ENCODE peak calls at places on chromosomes 12 and 14, in ten cellular contexts. One of them, this sample, is unnamed.

GRCh38 chr12:110314308-110314707 is 33.3 kb downstream of the ATP2A2 start:
- DNase-seq in iris pigment epithelial cell: peak
- DNase-seq in lower leg skin: no peak
- DNase-seq in CD4-positive, alpha-beta T cell: no peak
- DNase-seq in lower lobe of right lung: no peak
- DNase-seq in activated T-helper 1 cell treated with Interleukin-2 at 50 U/mL for 16 hours: no peak
- DNase-seq in ascending aorta: no peak
- DNase-seq in fibroblast of lung: peak
- DNase-seq in stimulated activated CD8-positive, alpha-beta memory T cell treated with anti-CD3 and anti-CD28 coated beads, Interleukin-2, amount 100 ng/mL, for 1 hour: no peak
- DNase-seq in NCI-H510A: no peak
- DNase-seq in this sample: no peak

GRCh38 chr14:24612186-24612585 is 2.7 kb upstream of the GZMH start:
- DNase-seq in iris pigment epithelial cell: no peak
- DNase-seq in lower leg skin: no peak
- DNase-seq in CD4-positive, alpha-beta T cell: no peak
- DNase-seq in lower lobe of right lung: no peak
- DNase-seq in activated T-helper 1 cell treated with Interleukin-2 at 50 U/mL for 16 hours: no peak
- DNase-seq in ascending aorta: no peak
- DNase-seq in fibroblast of lung: no peak
- DNase-seq in stimulated activated CD8-positive, alpha-beta memory T cell treated with anti-CD3 and anti-CD28 coated beads, Interleukin-2, amount 100 ng/mL, for 1 hour: no peak
- DNase-seq in NCI-H510A: peak
- DNase-seq in this sample: no peak

GRCh38 chr14:104357689-104358527 is 219.5 kb downstream of the KIF26A start:
- DNase-seq in iris pigment epithelial cell: no peak
- DNase-seq in lower leg skin: peak
- DNase-seq in CD4-positive, alpha-beta T cell: no peak
- DNase-seq in lower lobe of right lung: peak
- DNase-seq in activated T-helper 1 cell treated with Interleukin-2 at 50 U/mL for 16 hours: no peak
- DNase-seq in ascending aorta: peak
- DNase-seq in fibroblast of lung: no peak
- DNase-seq in stimulated activated CD8-positive, alpha-beta memory T cell treated with anti-CD3 and anti-CD28 coated beads, Interleukin-2, amount 100 ng/mL, for 1 hour: no peak
- DNase-seq in NCI-H510A: no peak
- DNase-seq in this sample: no peak

GRCh38 chr14:102911991-102912761 is 10.3 kb upstream of the AMN start:
- DNase-seq in iris pigment epithelial cell: no peak
- DNase-seq in lower leg skin: no peak
- DNase-seq in CD4-positive, alpha-beta T cell: no peak
- DNase-seq in lower lobe of right lung: no peak
- DNase-seq in activated T-helper 1 cell treated with Interleukin-2 at 50 U/mL for 16 hours: no peak
- DNase-seq in ascending aorta: no peak
- DNase-seq in fibroblast of lung: no peak
- DNase-seq in stimulated activated CD8-positive, alpha-beta memory T cell treated with anti-CD3 and anti-CD28 coated beads, Interleukin-2, amount 100 ng/mL, for 1 hour: no peak
- DNase-seq in NCI-H510A: no peak
- DNase-seq in this sample: no peak

GRCh38 chr12:54404061-54405004 is 14.7 kb downstream of the ITGA5 start:
- DNase-seq in iris pigment epithelial cell: peak
- DNase-seq in lower leg skin: no peak
- DNase-seq in CD4-positive, alpha-beta T cell: peak
- DNase-seq in lower lobe of right lung: no peak
- DNase-seq in activated T-helper 1 cell treated with Interleukin-2 at 50 U/mL for 16 hours: no peak
- DNase-seq in ascending aorta: no peak
- DNase-seq in fibroblast of lung: peak
- DNase-seq in stimulated activated CD8-positive, alpha-beta memory T cell treated with anti-CD3 and anti-CD28 coated beads, Interleukin-2, amount 100 ng/mL, for 1 hour: peak
- DNase-seq in NCI-H510A: no peak
- DNase-seq in this sample: peak

GRCh38 chr12:16756833-16757552 is 151.0 kb upstream of the LMO3 start:
- DNase-seq in iris pigment epithelial cell: no peak
- DNase-seq in lower leg skin: no peak
- DNase-seq in CD4-positive, alpha-beta T cell: no peak
- DNase-seq in lower lobe of right lung: no peak
- DNase-seq in activated T-helper 1 cell treated with Interleukin-2 at 50 U/mL for 16 hours: no peak
- DNase-seq in ascending aorta: no peak
- DNase-seq in fibroblast of lung: no peak
- DNase-seq in stimulated activated CD8-positive, alpha-beta memory T cell treated with anti-CD3 and anti-CD28 coated beads, Interleukin-2, amount 100 ng/mL, for 1 hour: no peak
- DNase-seq in NCI-H510A: peak
- DNase-seq in this sample: no peak

GRCh38 chr14:93114713-93115068 is 1.0 kb downstream of the ITPK1 start:
- DNase-seq in iris pigment epithelial cell: no peak
- DNase-seq in lower leg skin: no peak
- DNase-seq in CD4-positive, alpha-beta T cell: no peak
- DNase-seq in lower lobe of right lung: peak
- DNase-seq in activated T-helper 1 cell treated with Interleukin-2 at 50 U/mL for 16 hours: no peak
- DNase-seq in ascending aorta: no peak
- DNase-seq in fibroblast of lung: no peak
- DNase-seq in stimulated activated CD8-positive, alpha-beta memory T cell treated with anti-CD3 and anti-CD28 coated beads, Interleukin-2, amount 100 ng/mL, for 1 hour: no peak
- DNase-seq in NCI-H510A: no peak
- DNase-seq in this sample: no peak

GRCh38 chr14:89748004-89748403 is 206.5 kb downstream of the EFCAB11 start:
- DNase-seq in iris pigment epithelial cell: peak
- DNase-seq in lower leg skin: no peak
- DNase-seq in CD4-positive, alpha-beta T cell: no peak
- DNase-seq in lower lobe of right lung: no peak
- DNase-seq in activated T-helper 1 cell treated with Interleukin-2 at 50 U/mL for 16 hours: no peak
- DNase-seq in ascending aorta: no peak
- DNase-seq in fibroblast of lung: peak
- DNase-seq in stimulated activated CD8-positive, alpha-beta memory T cell treated with anti-CD3 and anti-CD28 coated beads, Interleukin-2, amount 100 ng/mL, for 1 hour: no peak
- DNase-seq in NCI-H510A: no peak
- DNase-seq in this sample: no peak

GRCh38 chr14:58919262-58919661 is 269.2 kb upstream of the DAAM1 start:
- DNase-seq in iris pigment epithelial cell: peak
- DNase-seq in lower leg skin: no peak
- DNase-seq in CD4-positive, alpha-beta T cell: no peak
- DNase-seq in lower lobe of right lung: no peak
- DNase-seq in activated T-helper 1 cell treated with Interleukin-2 at 50 U/mL for 16 hours: no peak
- DNase-seq in ascending aorta: no peak
- DNase-seq in fibroblast of lung: no peak
- DNase-seq in stimulated activated CD8-positive, alpha-beta memory T cell treated with anti-CD3 and anti-CD28 coated beads, Interleukin-2, amount 100 ng/mL, for 1 hour: no peak
- DNase-seq in NCI-H510A: peak
- DNase-seq in this sample: no peak

This sample was measured in T follicular helper cell.